ENCODE peak calls at places on chromosomes 2 and 18, in seven cellular contexts. One of them, this sample, is unnamed.
A peak's percentile ranks its signal among the peaks of the same experiment; 100 is the strongest.

GRCh38 chr2:8636041-8636491 is 45.8 kb upstream of the ID2 start:
- DNase-seq in fibroblast of pulmonary artery: peak; percentile 8
- DNase-seq in endothelial cell of umbilical vein: no peak
- DNase-seq in left lung: peak; percentile 33
- DNase-seq in uterus: no peak
- DNase-seq in kidney epithelial cell: no peak
- DNase-seq in astrocyte of the spinal cord: peak; percentile 4
- DNase-seq in this sample: no peak

GRCh38 chr2:181458881-181459280 is 1.7 kb downstream of the ITGA4 start:
- DNase-seq in fibroblast of pulmonary artery: no peak
- DNase-seq in endothelial cell of umbilical vein: no peak
- DNase-seq in left lung: no peak
- DNase-seq in uterus: no peak
- DNase-seq in kidney epithelial cell: no peak
- DNase-seq in astrocyte of the spinal cord: no peak
- DNase-seq in this sample: peak; percentile 31

GRCh38 chr2:241673797-241674725 is 12.6 kb downstream of the DTYMK start:
- DNase-seq in fibroblast of pulmonary artery: no peak
- DNase-seq in endothelial cell of umbilical vein: no peak
- DNase-seq in left lung: no peak
- DNase-seq in uterus: no peak
- DNase-seq in kidney epithelial cell: no peak
- DNase-seq in astrocyte of the spinal cord: peak; percentile 41
- DNase-seq in this sample: no peak

GRCh38 chr2:147173798-147174197 is 671.0 kb upstream of the ACVR2A start:
- DNase-seq in fibroblast of pulmonary artery: no peak
- DNase-seq in endothelial cell of umbilical vein: no peak
- DNase-seq in left lung: no peak
- DNase-seq in uterus: no peak
- DNase-seq in kidney epithelial cell: no peak
- DNase-seq in astrocyte of the spinal cord: no peak
- DNase-seq in this sample: no peak

GRCh38 chr18:48939368-48940097 is 11.2 kb downstream of the SMAD7 start:
- DNase-seq in fibroblast of pulmonary artery: peak; percentile 73
- DNase-seq in endothelial cell of umbilical vein: peak; percentile 69
- DNase-seq in left lung: no peak
- DNase-seq in uterus: no peak
- DNase-seq in kidney epithelial cell: no peak
- DNase-seq in astrocyte of the spinal cord: peak; percentile 48
- DNase-seq in this sample: no peak

GRCh38 chr2:50014168-50014567 is 859.9 kb upstream of the FSHR start:
- DNase-seq in fibroblast of pulmonary artery: no peak
- DNase-seq in endothelial cell of umbilical vein: no peak
- DNase-seq in left lung: no peak
- DNase-seq in uterus: no peak
- DNase-seq in kidney epithelial cell: no peak
- DNase-seq in astrocyte of the spinal cord: no peak
- DNase-seq in this sample: no peak

GRCh38 chr2:230658877-230659652 is 53.6 kb upstream of the CAB39 start:
- DNase-seq in fibroblast of pulmonary artery: no peak
- DNase-seq in endothelial cell of umbilical vein: no peak
- DNase-seq in left lung: no peak
- DNase-seq in uterus: no peak
- DNase-seq in kidney epithelial cell: no peak
- DNase-seq in astrocyte of the spinal cord: no peak
- DNase-seq in this sample: no peak

GRCh38 chr2:26423750-26424149 is 22.0 kb downstream of the DRC1 start:
- DNase-seq in fibroblast of pulmonary artery: no peak
- DNase-seq in endothelial cell of umbilical vein: no peak
- DNase-seq in left lung: no peak
- DNase-seq in uterus: no peak
- DNase-seq in kidney epithelial cell: no peak
- DNase-seq in astrocyte of the spinal cord: no peak
- DNase-seq in this sample: no peak

GRCh38 chr18:59021500-59021899 is 118.2 kb upstream of the SEC11C start:
- DNase-seq in fibroblast of pulmonary artery: no peak
- DNase-seq in endothelial cell of umbilical vein: no peak
- DNase-seq in left lung: no peak
- DNase-seq in uterus: no peak
- DNase-seq in kidney epithelial cell: no peak
- DNase-seq in astrocyte of the spinal cord: no peak
- DNase-seq in this sample: no peak

GRCh38 chr2:107266555-107266954 is 380.6 kb upstream of the ST6GAL2 start:
- DNase-seq in fibroblast of pulmonary artery: no peak
- DNase-seq in endothelial cell of umbilical vein: no peak
- DNase-seq in left lung: no peak
- DNase-seq in uterus: no peak
- DNase-seq in kidney epithelial cell: no peak
- DNase-seq in astrocyte of the spinal cord: no peak
- DNase-seq in this sample: no peak

GRCh38 chr2:76953733-76954347 is 568.3 kb downstream of the LRRTM4 start:
- DNase-seq in fibroblast of pulmonary artery: peak; percentile 59
- DNase-seq in endothelial cell of umbilical vein: peak; percentile 62
- DNase-seq in left lung: no peak
- DNase-seq in uterus: no peak
- DNase-seq in kidney epithelial cell: no peak
- DNase-seq in astrocyte of the spinal cord: peak; percentile 56
- DNase-seq in this sample: peak; percentile 48

GRCh38 chr18:48674198-48674721 is 135.4 kb downstream of the CTIF start:
- DNase-seq in fibroblast of pulmonary artery: peak; percentile 23
- DNase-seq in endothelial cell of umbilical vein: no peak
- DNase-seq in left lung: no peak
- DNase-seq in uterus: peak; percentile 12
- DNase-seq in kidney epithelial cell: no peak
- DNase-seq in astrocyte of the spinal cord: peak; percentile 21
- DNase-seq in this sample: no peak

GRCh38 chr2:196594158-196594557 is 45.4 kb upstream of the CCDC150 start:
- DNase-seq in fibroblast of pulmonary artery: no peak
- DNase-seq in endothelial cell of umbilical vein: no peak
- DNase-seq in left lung: no peak
- DNase-seq in uterus: no peak
- DNase-seq in kidney epithelial cell: no peak
- DNase-seq in astrocyte of the spinal cord: no peak
- DNase-seq in this sample: no peak

GRCh38 chr2:196592912-196593881 is 46.3 kb upstream of the CCDC150 start:
- DNase-seq in fibroblast of pulmonary artery: peak; percentile 60
- DNase-seq in endothelial cell of umbilical vein: peak; percentile 49
- DNase-seq in left lung: no peak
- DNase-seq in uterus: no peak
- DNase-seq in kidney epithelial cell: no peak
- DNase-seq in astrocyte of the spinal cord: peak; percentile 53
- DNase-seq in this sample: peak; percentile 36

GRCh38 chr2:196591004-196591403 is 48.5 kb upstream of the CCDC150 start:
- DNase-seq in fibroblast of pulmonary artery: no peak
- DNase-seq in endothelial cell of umbilical vein: no peak
- DNase-seq in left lung: no peak
- DNase-seq in uterus: no peak
- DNase-seq in kidney epithelial cell: no peak
- DNase-seq in astrocyte of the spinal cord: no peak
- DNase-seq in this sample: no peak

GRCh38 chr2:196591621-196592022 is 47.9 kb upstream of the CCDC150 start:
- DNase-seq in fibroblast of pulmonary artery: no peak
- DNase-seq in endothelial cell of umbilical vein: no peak
- DNase-seq in left lung: no peak
- DNase-seq in uterus: no peak
- DNase-seq in kidney epithelial cell: no peak
- DNase-seq in astrocyte of the spinal cord: no peak
- DNase-seq in this sample: no peak

DNA sequence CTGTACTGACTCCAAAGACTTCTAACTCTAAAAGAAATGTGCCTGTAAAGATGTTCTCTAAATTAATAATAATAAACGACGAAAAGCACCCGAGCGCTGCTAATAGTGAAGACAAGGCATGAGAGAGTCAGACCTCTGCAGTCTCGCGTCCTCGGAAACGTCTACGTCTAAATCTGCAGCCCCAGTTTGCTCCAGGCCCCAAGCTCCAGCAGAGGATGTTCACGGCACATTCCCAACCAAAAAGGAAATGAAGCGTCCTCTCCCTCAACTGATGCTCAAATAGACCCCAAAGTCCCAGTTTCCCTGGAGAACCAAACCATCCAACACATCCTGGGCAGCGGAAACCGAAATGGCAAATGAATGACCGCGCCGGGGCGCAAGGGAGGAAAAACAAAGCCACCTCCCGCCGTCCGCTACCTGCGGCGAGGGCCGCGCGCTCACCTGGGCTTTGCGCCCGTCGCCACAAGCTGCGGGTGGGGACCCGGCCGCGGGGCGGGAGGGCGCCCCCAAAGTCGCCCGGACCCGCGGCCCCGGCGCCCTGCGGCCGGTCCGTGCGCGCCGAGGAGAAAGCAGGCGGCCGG is 47.1 kb upstream of the CCDC150 start:
- DNase-seq in fibroblast of pulmonary artery: peak; percentile 40
- DNase-seq in endothelial cell of umbilical vein: peak; percentile 39
- DNase-seq in left lung: no peak
- DNase-seq in uterus: no peak
- DNase-seq in kidney epithelial cell: no peak
- DNase-seq in astrocyte of the spinal cord: peak; percentile 60
- DNase-seq in this sample: peak; percentile 41
- H3K4me3 ChIP-seq in fibroblast of pulmonary artery: peak overlapping the region; percentile 63
- H3K4me3 ChIP-seq in endothelial cell of umbilical vein: peak overlapping the region; percentile 48
- H3K4me3 ChIP-seq in left lung: peak overlapping the region; percentile 52
- H3K4me3 ChIP-seq in uterus: no peak overlapping the region
- H3K4me3 ChIP-seq in kidney epithelial cell: peak overlapping the region; percentile 54
- H3K4me3 ChIP-seq in astrocyte of the spinal cord: peak overlapping the region; percentile 61
- H3K4me3 ChIP-seq in this sample: peak overlapping the region; percentile 35

GRCh38 chr2:20108655-20109396 is 57.4 kb upstream of the LAPTM4A start:
- DNase-seq in fibroblast of pulmonary artery: peak; percentile 41
- DNase-seq in endothelial cell of umbilical vein: no peak
- DNase-seq in left lung: no peak
- DNase-seq in uterus: no peak
- DNase-seq in kidney epithelial cell: no peak
- DNase-seq in astrocyte of the spinal cord: no peak
- DNase-seq in this sample: peak; percentile 92

GRCh38 chr2:20104900-20105545 is 53.6 kb upstream of the LAPTM4A start:
- DNase-seq in fibroblast of pulmonary artery: no peak
- DNase-seq in endothelial cell of umbilical vein: no peak
- DNase-seq in left lung: peak; percentile 53
- DNase-seq in uterus: no peak
- DNase-seq in kidney epithelial cell: no peak
- DNase-seq in astrocyte of the spinal cord: no peak
- DNase-seq in this sample: no peak

GRCh38 chr2:20107776-20108175 is 56.3 kb upstream of the LAPTM4A start:
- DNase-seq in fibroblast of pulmonary artery: no peak
- DNase-seq in endothelial cell of umbilical vein: no peak
- DNase-seq in left lung: no peak
- DNase-seq in uterus: no peak
- DNase-seq in kidney epithelial cell: no peak
- DNase-seq in astrocyte of the spinal cord: no peak
- DNase-seq in this sample: peak; percentile 54

GRCh38 chr2:20103514-20103913 is 52.1 kb upstream of the LAPTM4A start:
- DNase-seq in fibroblast of pulmonary artery: peak; percentile 43
- DNase-seq in endothelial cell of umbilical vein: no peak
- DNase-seq in left lung: no peak
- DNase-seq in uterus: no peak
- DNase-seq in kidney epithelial cell: no peak
- DNase-seq in astrocyte of the spinal cord: no peak
- DNase-seq in this sample: peak; percentile 73

DNA sequence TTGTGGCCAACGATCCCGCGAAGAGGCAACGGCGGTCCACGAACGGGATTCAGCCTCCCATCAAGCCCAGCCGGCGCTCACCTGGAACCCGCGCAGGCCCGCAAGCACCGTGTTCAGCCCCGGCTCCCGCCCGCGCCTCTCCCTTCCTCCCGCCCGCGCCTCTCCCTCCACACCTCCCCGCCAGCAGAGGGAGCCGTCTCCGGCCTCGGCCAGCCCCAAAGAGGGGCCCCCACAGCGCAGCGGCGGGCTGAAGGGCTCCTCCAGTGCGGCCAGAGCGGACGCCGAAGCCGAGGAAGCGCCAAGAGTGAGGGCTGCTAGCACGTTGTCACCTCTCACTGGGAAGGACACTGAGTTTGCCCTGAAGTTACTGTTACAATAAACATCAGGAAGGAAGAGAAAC is 55.3 kb upstream of the LAPTM4A start:
- DNase-seq in fibroblast of pulmonary artery: no peak
- DNase-seq in endothelial cell of umbilical vein: peak; percentile 27
- DNase-seq in left lung: no peak
- DNase-seq in uterus: no peak
- DNase-seq in kidney epithelial cell: no peak
- DNase-seq in astrocyte of the spinal cord: no peak
- DNase-seq in this sample: peak; percentile 69
- TF ChIP-seq CTCF in fibroblast of pulmonary artery: peak; percentile 16
- TF ChIP-seq CTCF in endothelial cell of umbilical vein: peak; percentile 80
- TF ChIP-seq CTCF in left lung: peak; percentile 45
- TF ChIP-seq CTCF in uterus: peak; percentile 7
- TF ChIP-seq CTCF in kidney epithelial cell: peak; percentile 59
- TF ChIP-seq CTCF in astrocyte of the spinal cord: peak; percentile 52
- TF ChIP-seq CTCF in this sample: peak; percentile 56

GRCh38 chr2:100894531-100895156 is 74.7 kb downstream of the NPAS2 start:
- DNase-seq in fibroblast of pulmonary artery: no peak
- DNase-seq in endothelial cell of umbilical vein: no peak
- DNase-seq in left lung: no peak
- DNase-seq in uterus: no peak
- DNase-seq in kidney epithelial cell: no peak
- DNase-seq in astrocyte of the spinal cord: no peak
- DNase-seq in this sample: no peak
- H3K4me3 ChIP-seq in fibroblast of pulmonary artery: no peak overlapping the region
- H3K4me3 ChIP-seq in endothelial cell of umbilical vein: no peak overlapping the region
- H3K4me3 ChIP-seq in left lung: no peak overlapping the region
- H3K4me3 ChIP-seq in uterus: no peak overlapping the region
- H3K4me3 ChIP-seq in kidney epithelial cell: no peak overlapping the region
- H3K4me3 ChIP-seq in astrocyte of the spinal cord: no peak overlapping the region
- H3K4me3 ChIP-seq in this sample: no peak overlapping the region

GRCh38 chr2:197497301-197497700 is 2.3 kb downstream of the HSPD1 start:
- DNase-seq in fibroblast of pulmonary artery: no peak
- DNase-seq in endothelial cell of umbilical vein: no peak
- DNase-seq in left lung: no peak
- DNase-seq in uterus: no peak
- DNase-seq in kidney epithelial cell: no peak
- DNase-seq in astrocyte of the spinal cord: no peak
- DNase-seq in this sample: peak; percentile 15

GRCh38 chr2:197498937-197499593 is 575 bp downstream of the HSPD1 start:
- DNase-seq in fibroblast of pulmonary artery: peak; percentile 51
- DNase-seq in endothelial cell of umbilical vein: peak; percentile 69
- DNase-seq in left lung: peak; percentile 75
- DNase-seq in uterus: peak; percentile 40
- DNase-seq in kidney epithelial cell: no peak
- DNase-seq in astrocyte of the spinal cord: peak; percentile 47
- DNase-seq in this sample: peak; percentile 46

GRCh38 chr2:197499594-197500502 is at the start of the genes HSPD1 and HSPE1:
- DNase-seq in fibroblast of pulmonary artery: peak; percentile 100
- DNase-seq in endothelial cell of umbilical vein: peak; percentile 99
- DNase-seq in left lung: peak; percentile 99
- DNase-seq in uterus: peak; percentile 99
- DNase-seq in kidney epithelial cell: peak; percentile 93
- DNase-seq in astrocyte of the spinal cord: peak; percentile 100
- DNase-seq in this sample: peak; percentile 100

GRCh38 chr2:197496695-197497094 is 2.9 kb downstream of the HSPD1 start:
- DNase-seq in fibroblast of pulmonary artery: no peak
- DNase-seq in endothelial cell of umbilical vein: no peak
- DNase-seq in left lung: no peak
- DNase-seq in uterus: no peak
- DNase-seq in kidney epithelial cell: no peak
- DNase-seq in astrocyte of the spinal cord: no peak
- DNase-seq in this sample: no peak

DNA sequence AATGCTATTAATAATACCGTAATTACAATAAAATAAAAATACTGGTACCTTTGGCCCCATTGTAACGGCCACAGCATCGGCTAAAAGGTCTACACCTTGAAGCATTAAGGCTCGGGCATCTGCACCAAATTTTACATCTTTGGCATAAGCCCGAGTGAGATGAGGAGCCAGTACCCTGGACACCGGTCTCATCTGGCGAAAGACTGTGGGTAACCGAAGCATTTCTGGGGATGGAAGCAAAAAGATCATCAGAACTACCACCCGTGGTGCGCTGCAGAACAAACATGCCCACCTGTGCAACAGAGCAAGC is 1.1 kb downstream of the HSPD1 start:
- DNase-seq in fibroblast of pulmonary artery: no peak
- DNase-seq in endothelial cell of umbilical vein: no peak
- DNase-seq in left lung: no peak
- DNase-seq in uterus: no peak
- DNase-seq in kidney epithelial cell: no peak
- DNase-seq in astrocyte of the spinal cord: no peak
- DNase-seq in this sample: no peak
- TF ChIP-seq CTCF in fibroblast of pulmonary artery: no peak
- TF ChIP-seq CTCF in endothelial cell of umbilical vein: no peak
- TF ChIP-seq CTCF in left lung: no peak
- TF ChIP-seq CTCF in uterus: no peak
- TF ChIP-seq CTCF in kidney epithelial cell: no peak
- TF ChIP-seq CTCF in astrocyte of the spinal cord: no peak
- TF ChIP-seq CTCF in this sample: no peak

This sample was measured in epithelial cell of esophagus.